ENCODE peak calls at places on chromosome 19, in four cellular contexts. I is fibroblast of the conjunctiva; O is ovary; Z is stimulated activated CD8-positive, alpha-beta memory T cell treated with anti-CD3 and anti-CD28 coated beads, Interleukin-2, amount 100 ng/mL, for 48 hours. D is an unnamed sample.
A peak's percentile ranks its signal among the peaks of the same experiment; 100 is the strongest.

GRCh38 chr19:35509018-35509652 is 4.3 kb downstream of the DMKN start:
- DNase-seq in Z (no peak), I (no peak), O (peak; percentile 61), D (no peak)

GRCh38 chr19:48450863-48451262 is 4.5 kb upstream of the KCNJ14 start:
- DNase-seq in I (no peak), O (no peak), Z (no peak), D (no peak)

GRCh38 chr19:45668342-45668871 is 386 bp downstream of the GIPR start:
- DNase-seq in O (no peak), Z (no peak), I (no peak), D (no peak)

GRCh38 chr19:14150041-14150769 is 13.8 kb upstream of the ASF1B start:
- DNase-seq in O (no peak), I (no peak), Z (no peak), D (no peak)

GRCh38 chr19:8111376-8111775 is 38.0 kb downstream of the FBN3 start:
- DNase-seq in I (no peak), Z (no peak), O (no peak), D (no peak)

GRCh38 chr19:861756-862528 is 2.5 kb downstream of the CFD start:
- DNase-seq in O (no peak), Z (peak; percentile 73), I (no peak), D (peak; percentile 94)

GRCh38 chr19:55255618-55256423 is 3.0 kb downstream of the PPP6R1 start:
- DNase-seq in I (no peak), O (no peak), Z (peak; percentile 59), D (no peak)

GRCh38 chr19:16295071-16295470 is 29.6 kb upstream of the KLF2 start:
- DNase-seq in Z (no peak), O (peak; percentile 31), I (no peak), D (no peak)

GRCh38 chr19:48509467-48510194 is 2.0 kb downstream of the LMTK3 start:
- DNase-seq in I (no peak), O (no peak), Z (no peak), D (no peak)

GRCh38 chr19:14059093-14059480 is 2.8 kb downstream of the PALM3 start:
- DNase-seq in O (no peak), Z (peak; percentile 56), I (no peak), D (no peak)

GRCh38 chr19:3357731-3358391 is 8.5 kb upstream of the NFIC start:
- DNase-seq in O (no peak), Z (no peak), I (no peak), D (no peak)

GRCh38 chr19:52778811-52779210 is 7.8 kb downstream of the ZNF600 start:
- DNase-seq in O (no peak), Z (peak; percentile 21), I (no peak), D (no peak)

GRCh38 chr19:45767410-45767880 is 1.6 kb downstream of the SIX5 start:
- DNase-seq in I (peak; percentile 70), O (peak; percentile 91), Z (no peak), D (no peak)

GRCh38 chr19:37077615-37077928 is 661 bp upstream of the ZNF420 start:
- DNase-seq in O (no peak), Z (no peak), I (no peak), D (no peak)

GRCh38 chr19:27734496-27735220 is 1478.3 kb downstream of the UQCRFS1 start:
- DNase-seq in I (no peak), Z (no peak), O (no peak), D (no peak)

GRCh38 chr19:1250374-1251232 is 2.2 kb downstream of the MIDN start:
- DNase-seq in O (peak; percentile 73), I (no peak), Z (no peak), D (no peak)

GRCh38 chr19:10508707-10509106 is 5.6 kb upstream of the KEAP1 start:
- DNase-seq in Z (peak; percentile 41), O (no peak), I (no peak), D (no peak)

GRCh38 chr19:44607049-44607448 is 6.3 kb upstream of the IGSF23 start:
- DNase-seq in I (no peak), Z (no peak), O (no peak), D (no peak)

GRCh38 chr19:33022472-33023116 is 42.1 kb downstream of the RHPN2 start:
- DNase-seq in Z (no peak), I (no peak), O (no peak), D (no peak)

D was measured in CMK.